ENCODE peak calls at places on chromosomes 11 and 22, in seven cellular contexts. One of them, this sample, is unnamed.

GRCh38 chr11:72391638-72392423 is 42.5 kb downstream of the CLPB start:
- DNase-seq in AG08396: no peak
- DNase-seq in amniotic epithelial cell: no peak
- DNase-seq in aorta: no peak
- DNase-seq in HEK293T: no peak
- DNase-seq in lower lobe of right lung: no peak
- DNase-seq in ACHN: no peak
- DNase-seq in this sample: no peak

GRCh38 chr11:36718481-36718880 is 120.4 kb upstream of the RAG2 start:
- DNase-seq in AG08396: no peak
- DNase-seq in amniotic epithelial cell: no peak
- DNase-seq in aorta: no peak
- DNase-seq in HEK293T: no peak
- DNase-seq in lower lobe of right lung: no peak
- DNase-seq in ACHN: no peak
- DNase-seq in this sample: no peak

GRCh38 chr11:44622190-44622650 is 56.8 kb downstream of the CD82 start:
- DNase-seq in AG08396: no peak
- DNase-seq in amniotic epithelial cell: no peak
- DNase-seq in aorta: peak; percentile 49
- DNase-seq in HEK293T: no peak
- DNase-seq in lower lobe of right lung: no peak
- DNase-seq in ACHN: no peak
- DNase-seq in this sample: no peak

GRCh38 chr11:120381401-120381800 is 45.2 kb downstream of the ARHGEF12 start:
- DNase-seq in AG08396: no peak
- DNase-seq in amniotic epithelial cell: peak; percentile 33
- DNase-seq in aorta: no peak
- DNase-seq in HEK293T: no peak
- DNase-seq in lower lobe of right lung: no peak
- DNase-seq in ACHN: no peak
- DNase-seq in this sample: no peak

GRCh38 chr22:42613869-42614268 is 814 bp downstream of the POLDIP3 start:
- DNase-seq in AG08396: no peak
- DNase-seq in amniotic epithelial cell: peak; percentile 35
- DNase-seq in aorta: no peak
- DNase-seq in HEK293T: no peak
- DNase-seq in lower lobe of right lung: no peak
- DNase-seq in ACHN: no peak
- DNase-seq in this sample: no peak

GRCh38 chr22:49382451-49382735 is 445.3 kb downstream of the BRD1 start:
- DNase-seq in AG08396: no peak
- DNase-seq in amniotic epithelial cell: no peak
- DNase-seq in aorta: peak; percentile 54
- DNase-seq in HEK293T: no peak
- DNase-seq in lower lobe of right lung: peak; percentile 20
- DNase-seq in ACHN: no peak
- DNase-seq in this sample: no peak

GRCh38 chr11:92376680-92377079 is 152.1 kb downstream of the FAT3 start:
- DNase-seq in AG08396: no peak
- DNase-seq in amniotic epithelial cell: no peak
- DNase-seq in aorta: no peak
- DNase-seq in HEK293T: no peak
- DNase-seq in lower lobe of right lung: no peak
- DNase-seq in ACHN: no peak
- DNase-seq in this sample: no peak

GRCh38 chr22:19992481-19992911 is 24.1 kb downstream of the ARVCF start:
- DNase-seq in AG08396: no peak
- DNase-seq in amniotic epithelial cell: no peak
- DNase-seq in aorta: peak; percentile 30
- DNase-seq in HEK293T: no peak
- DNase-seq in lower lobe of right lung: no peak
- DNase-seq in ACHN: no peak
- DNase-seq in this sample: no peak

GRCh38 chr11:125326126-125326525 is 161.6 kb downstream of the PKNOX2 start:
- DNase-seq in AG08396: no peak
- DNase-seq in amniotic epithelial cell: no peak
- DNase-seq in aorta: peak; percentile 30
- DNase-seq in HEK293T: no peak
- DNase-seq in lower lobe of right lung: no peak
- DNase-seq in ACHN: no peak
- DNase-seq in this sample: no peak

GRCh38 chr11:119223856-119224255 is 17.7 kb downstream of the CBL start:
- DNase-seq in AG08396: no peak
- DNase-seq in amniotic epithelial cell: peak; percentile 47
- DNase-seq in aorta: no peak
- DNase-seq in HEK293T: no peak
- DNase-seq in lower lobe of right lung: no peak
- DNase-seq in ACHN: no peak
- DNase-seq in this sample: no peak

GRCh38 chr22:38923463-38924196 is 33.8 kb upstream of the APOBEC3A start:
- DNase-seq in AG08396: peak; percentile 91
- DNase-seq in amniotic epithelial cell: peak; percentile 84
- DNase-seq in aorta: peak; percentile 90
- DNase-seq in HEK293T: peak; percentile 94
- DNase-seq in lower lobe of right lung: peak; percentile 64
- DNase-seq in ACHN: peak; percentile 95
- DNase-seq in this sample: peak; percentile 87

GRCh38 chr22:48250937-48251530 is 1488.6 kb downstream of the TBC1D22A start:
- DNase-seq in AG08396: no peak
- DNase-seq in amniotic epithelial cell: no peak
- DNase-seq in aorta: no peak
- DNase-seq in HEK293T: no peak
- DNase-seq in lower lobe of right lung: no peak
- DNase-seq in ACHN: no peak
- DNase-seq in this sample: no peak

GRCh38 chr22:42167066-42167465 is 36.5 kb upstream of the CYP2D6 start:
- DNase-seq in AG08396: no peak
- DNase-seq in amniotic epithelial cell: no peak
- DNase-seq in aorta: peak; percentile 67
- DNase-seq in HEK293T: no peak
- DNase-seq in lower lobe of right lung: no peak
- DNase-seq in ACHN: no peak
- DNase-seq in this sample: no peak

GRCh38 chr11:14386895-14387480 is 28.0 kb upstream of the RRAS2 start:
- DNase-seq in AG08396: peak; percentile 72
- DNase-seq in amniotic epithelial cell: peak; percentile 86
- DNase-seq in aorta: no peak
- DNase-seq in HEK293T: no peak
- DNase-seq in lower lobe of right lung: no peak
- DNase-seq in ACHN: no peak
- DNase-seq in this sample: no peak

GRCh38 chr11:128633384-128633965 is 46.1 kb upstream of the ETS1 start:
- DNase-seq in AG08396: no peak
- DNase-seq in amniotic epithelial cell: no peak
- DNase-seq in aorta: no peak
- DNase-seq in HEK293T: no peak
- DNase-seq in lower lobe of right lung: no peak
- DNase-seq in ACHN: no peak
- DNase-seq in this sample: no peak

GRCh38 chr22:42800731-42801536 is 56.1 kb downstream of the ARFGAP3 start:
- DNase-seq in AG08396: no peak
- DNase-seq in amniotic epithelial cell: no peak
- DNase-seq in aorta: no peak
- DNase-seq in HEK293T: no peak
- DNase-seq in lower lobe of right lung: no peak
- DNase-seq in ACHN: no peak
- DNase-seq in this sample: no peak

GRCh38 chr11:6693342-6694228 is 10.4 kb upstream of the MRPL17 start:
- DNase-seq in AG08396: no peak
- DNase-seq in amniotic epithelial cell: peak; percentile 92
- DNase-seq in aorta: no peak
- DNase-seq in HEK293T: no peak
- DNase-seq in lower lobe of right lung: no peak
- DNase-seq in ACHN: peak; percentile 54
- DNase-seq in this sample: no peak